ENCODE peak calls at places on chromosomes 6 and 20, in six cellular contexts. Q, W, Y, Z, N and L are unnamed samples.
A peak's percentile ranks its signal among the peaks of the same experiment; 100 is the strongest.

GRCh38 chr6:36319834-36320233 is 16.9 kb downstream of the BNIP5 start:
- DNase-seq in Q (no peak), W (no peak), Y (no peak), Z (no peak), N (no peak), L (no peak)

GRCh38 chr6:14440891-14441358 is 323.4 kb downstream of the CD83 start:
- DNase-seq in Q (no peak), W (no peak), Y (no peak), Z (no peak), N (no peak), L (no peak)

GRCh38 chr6:119147101-119148053 is 68.9 kb upstream of the FAM184A start:
- DNase-seq in Q (peak; percentile 92), W (peak; percentile 79), Y (peak; percentile 77), Z (peak; percentile 91), N (peak; percentile 60), L (peak; percentile 94)

GRCh38 chr6:111943273-111943672 is 70.0 kb upstream of the FYN start:
- DNase-seq in Q (no peak), W (no peak), Y (no peak), Z (no peak), N (no peak), L (no peak)

GRCh38 chr6:21931641-21932335 is 338.2 kb downstream of the SOX4 start:
- DNase-seq in Q (no peak), W (no peak), Y (no peak), Z (no peak), N (no peak), L (no peak)

GRCh38 chr6:22784611-22785010 is 215.2 kb downstream of the HDGFL1 start:
- DNase-seq in Q (no peak), W (no peak), Y (no peak), Z (no peak), N (no peak), L (no peak)

GRCh38 chr20:38286586-38287502 is 17.1 kb upstream of the BPI start:
- DNase-seq in Q (peak; percentile 38), W (no peak), Y (no peak), Z (no peak), N (no peak), L (peak; percentile 79)

GRCh38 chr6:36427781-36428345 is 14.8 kb downstream of the PXT1 start:
- DNase-seq in Q (no peak), W (peak; percentile 47), Y (no peak), Z (peak; percentile 67), N (no peak), L (peak; percentile 53)

GRCh38 chr6:119865466-119866350 is 516.1 kb upstream of the MAN1A1 start:
- DNase-seq in Q (no peak), W (no peak), Y (no peak), Z (no peak), N (no peak), L (no peak)

GRCh38 chr6:159646731-159647130 is 46.3 kb downstream of the SOD2 start:
- DNase-seq in Q (no peak), W (no peak), Y (no peak), Z (no peak), N (peak; percentile 63), L (peak; percentile 50)

GRCh38 chr6:79684821-79685220 is 53.7 kb downstream of the SH3BGRL2 start:
- DNase-seq in Q (no peak), W (no peak), Y (no peak), Z (no peak), N (no peak), L (no peak)

GRCh38 chr6:114284281-114284680 is 58.5 kb downstream of the HS3ST5 start:
- DNase-seq in Q (no peak), W (no peak), Y (no peak), Z (no peak), N (no peak), L (no peak)

GRCh38 chr6:114277220-114277619 is 65.6 kb downstream of the HS3ST5 start:
- DNase-seq in Q (no peak), W (no peak), Y (no peak), Z (no peak), N (no peak), L (no peak)

GRCh38 chr6:114280239-114280982 is 62.4 kb downstream of the HS3ST5 start:
- DNase-seq in Q (no peak), W (no peak), Y (no peak), Z (no peak), N (no peak), L (no peak)

GRCh38 chr6:114282268-114282667 is 60.6 kb downstream of the HS3ST5 start:
- DNase-seq in Q (no peak), W (no peak), Y (no peak), Z (no peak), N (no peak), L (no peak)

DNA sequence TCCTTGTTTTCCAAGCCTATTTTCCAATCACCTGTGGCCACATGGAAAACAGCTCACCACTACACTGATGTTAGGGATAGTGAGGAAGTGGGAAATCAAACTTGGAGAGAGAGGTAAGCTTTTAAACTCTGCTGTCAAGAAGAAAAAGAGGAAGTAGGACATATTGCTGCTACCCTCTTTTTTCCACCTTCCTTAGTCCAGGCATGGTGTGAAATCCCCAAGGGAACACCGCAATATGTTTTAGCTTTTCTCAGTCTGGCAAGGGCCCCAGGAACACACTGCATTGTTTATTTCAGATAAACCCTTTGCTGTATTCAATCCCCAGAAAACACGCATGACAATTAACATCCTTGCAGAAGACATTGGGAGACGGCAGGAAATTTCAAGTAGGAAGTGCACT is 61.3 kb downstream of the HS3ST5 start:
- DNase-seq in Q (no peak), W (no peak), Y (no peak), Z (no peak), N (no peak), L (peak; percentile 45)
- TF ChIP-seq MYC in Q (no peak), W (no peak), Y (no peak), Z (no peak), N (no peak), L (no peak)

DNA sequence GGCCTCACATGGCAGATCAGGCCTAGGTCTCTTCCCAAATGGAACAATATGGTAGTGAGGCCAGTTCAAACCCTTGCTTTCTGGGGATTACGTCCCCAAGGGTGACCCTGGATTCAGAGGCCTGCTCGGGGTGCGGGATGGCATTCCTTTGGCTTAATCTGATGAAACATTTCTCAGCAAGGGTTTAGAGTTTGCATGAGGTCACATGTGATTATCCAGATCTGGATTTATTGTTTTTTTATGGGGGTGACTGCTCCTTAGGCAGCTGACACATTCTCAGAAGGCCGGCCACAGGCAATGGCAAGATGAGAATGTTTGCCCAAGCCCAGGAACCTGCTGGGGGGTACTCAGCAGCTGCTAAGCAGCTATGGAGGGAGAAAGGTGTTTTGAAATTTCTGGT is 37.7 kb upstream of the FUCA2 start:
- DNase-seq in Q (no peak), W (no peak), Y (no peak), Z (no peak), N (no peak), L (no peak)
- TF ChIP-seq MAX in Q (no peak), W (no peak), Y (no peak), Z (no peak), N (no peak), L (no peak)

DNA sequence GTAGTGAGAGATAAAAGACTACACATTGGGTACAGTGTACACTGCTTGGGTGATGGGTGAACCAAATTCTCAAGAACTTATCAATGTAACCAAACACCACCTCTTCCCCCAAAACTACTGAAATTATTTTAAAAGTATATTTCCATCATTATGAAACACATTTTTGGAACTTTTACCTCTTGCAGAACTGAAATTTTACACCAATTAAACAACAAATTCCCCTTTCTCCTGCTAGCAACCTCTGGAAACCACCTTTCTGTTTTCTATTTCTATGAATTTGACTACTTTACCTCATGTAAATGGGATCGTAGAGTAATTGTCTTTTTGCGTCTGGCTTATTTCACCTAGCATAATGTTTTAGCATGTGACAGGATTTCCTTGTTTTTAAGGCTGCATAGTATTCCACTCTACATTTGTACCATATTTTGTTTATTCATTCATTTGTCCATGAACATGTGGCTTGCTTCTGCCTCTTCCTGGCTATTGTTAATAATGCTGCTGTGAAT is 149.9 kb upstream of the PHACTR1 start:
- DNase-seq in Q (no peak), W (no peak), Y (no peak), Z (no peak), N (no peak), L (no peak)
- TF ChIP-seq MYC in Q (no peak), W (no peak), Y (no peak), Z (no peak), N (no peak), L (no peak)

GRCh38 chr6:9254251-9254650 is 818.9 kb upstream of the SLC35B3 start:
- DNase-seq in Q (no peak), W (no peak), Y (no peak), Z (no peak), N (no peak), L (no peak)
- TF ChIP-seq MAX in Q (no peak), W (no peak), Y (no peak), Z (no peak), N (no peak), L (no peak)

GRCh38 chr20:723756-724155 is 44.5 kb downstream of the SLC52A3 start:
- DNase-seq in Q (no peak), W (no peak), Y (no peak), Z (no peak), N (no peak), L (no peak)
- TF ChIP-seq MYC in Q (no peak), W (no peak), Y (no peak), Z (no peak), N (no peak), L (no peak)

DNA sequence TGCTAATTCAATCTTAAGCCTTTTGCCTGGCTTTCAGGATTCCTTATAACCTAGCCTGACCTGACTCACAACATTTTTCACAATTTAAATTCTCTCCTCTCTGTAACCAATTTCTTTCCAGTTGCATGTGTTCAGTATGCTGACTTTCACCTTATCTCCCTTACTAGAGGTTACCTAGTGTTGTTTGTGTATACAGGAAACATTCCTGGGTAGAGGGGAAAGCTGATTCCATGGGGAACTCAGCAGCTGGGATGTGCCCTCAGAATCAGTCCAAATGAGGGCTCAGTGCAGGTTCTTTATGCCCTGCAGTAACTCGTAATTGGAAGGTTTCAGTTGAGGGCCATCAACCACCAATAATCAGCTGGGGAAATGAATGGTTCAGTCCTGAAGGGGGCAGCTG is 18.5 kb downstream of the PKIB start:
- DNase-seq in Q (no peak), W (no peak), Y (no peak), Z (no peak), N (no peak), L (no peak)
- TF ChIP-seq MAX in Q (no peak), W (no peak), Y (no peak), Z (no peak), N (no peak), L (no peak)

DNA sequence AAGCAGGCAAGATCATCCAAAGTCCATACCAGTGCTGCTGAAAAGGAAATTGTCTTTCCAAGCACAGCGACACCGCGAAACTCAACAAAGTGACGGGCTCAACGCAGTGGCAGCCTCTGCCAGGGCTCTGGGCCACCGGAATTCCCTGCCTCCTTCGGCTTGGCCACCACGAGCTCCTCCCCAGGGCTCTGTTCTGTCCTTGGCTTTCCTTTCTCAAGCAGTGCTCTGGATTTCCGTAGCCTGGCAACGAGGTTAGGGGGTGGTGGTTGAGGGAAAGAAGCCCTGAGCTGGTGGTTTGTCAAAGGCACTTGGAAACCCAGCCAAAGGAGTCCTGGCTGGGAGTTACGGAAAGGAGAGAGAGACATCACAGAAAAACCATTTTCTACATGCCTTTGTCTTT is 31.2 kb downstream of the PRR18 start:
- DNase-seq in Q (no peak), W (no peak), Y (no peak), Z (no peak), N (no peak), L (no peak)
- TF ChIP-seq MYC in Q (no peak), W (no peak), Y (no peak), Z (no peak), N (no peak), L (no peak)

DNA sequence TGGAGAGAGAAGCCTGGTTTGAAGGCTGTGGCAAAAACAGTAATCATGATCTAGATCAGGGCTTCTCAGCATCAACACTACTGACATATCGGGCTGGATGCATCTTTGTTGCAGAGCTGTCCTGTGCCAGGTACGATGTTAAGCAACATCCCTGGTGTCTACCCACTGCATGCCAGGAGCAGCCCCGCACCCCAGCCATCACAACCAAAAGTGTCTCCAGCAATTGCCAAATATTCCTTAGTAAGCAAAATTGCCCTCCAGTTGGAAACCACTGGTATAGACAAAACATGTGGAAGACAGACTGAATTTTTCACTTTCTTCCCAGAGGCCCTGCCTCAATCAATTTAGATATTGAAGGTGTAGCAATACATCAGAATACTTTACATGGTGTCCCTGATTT is 147.6 kb upstream of the NRN1 start:
- DNase-seq in Q (no peak), W (no peak), Y (no peak), Z (no peak), N (no peak), L (no peak)
- TF ChIP-seq MAX in Q (no peak), W (no peak), Y (no peak), Z (no peak), N (no peak), L (no peak)